ENCODE peak calls at places on chromosomes 1 and 21, in four cellular contexts. O is GM12878, V is H1, H is HepG2. Z is an unnamed sample.
A peak's percentile ranks its signal among the peaks of the same experiment; 100 is the strongest.

GRCh38 chr1:151958959-151959358 is 34.7 kb downstream of the S100A10 start:
- DNase-seq in O (no peak), V (no peak), H (no peak), Z (no peak)

GRCh38 chr1:196078691-196079090 is 529.5 kb downstream of the KCNT2 start:
- DNase-seq in O (no peak), V (no peak), H (no peak), Z (no peak)

GRCh38 chr1:244077473-244078220 is 26.6 kb downstream of the ZBTB18 start:
- DNase-seq in O (no peak), V (no peak), H (no peak), Z (no peak)

GRCh38 chr1:56921486-56921885 is 44.3 kb downstream of the C8B start:
- DNase-seq in O (no peak), V (no peak), H (peak; percentile 19), Z (no peak)

GRCh38 chr1:185860316-185860715 is 126.1 kb downstream of the HMCN1 start:
- DNase-seq in O (no peak), V (no peak), H (no peak), Z (no peak)

GRCh38 chr1:85583355-85584263 is 3.0 kb downstream of the CCN1 start:
- DNase-seq in O (no peak), V (no peak), H (no peak), Z (no peak)

GRCh38 chr1:57623039-57623790 is 199.4 kb upstream of the DAB1 start:
- DNase-seq in O (no peak), V (no peak), H (peak; percentile 3), Z (no peak)

GRCh38 chr1:77832889-77833288 is 53.4 kb downstream of the MIGA1 start:
- DNase-seq in O (no peak), V (no peak), H (no peak), Z (no peak)

GRCh38 chr1:151327903-151328674 is 873 bp upstream of the PI4KB start:
- DNase-seq in O (no peak), V (no peak), H (no peak), Z (no peak)

GRCh38 chr1:109083923-109084322 is 6.6 kb upstream of the TMEM167B start:
- DNase-seq in O (no peak), V (no peak), H (peak; percentile 82), Z (no peak)

GRCh38 chr21:45357436-45358260 is 47.3 kb upstream of the COL18A1 start:
- DNase-seq in O (no peak), V (no peak), H (no peak), Z (no peak)

GRCh38 chr1:148290881-148291280 is 138.8 kb upstream of the NBPF11 start:
- DNase-seq in O (no peak), V (no peak), H (no peak), Z (no peak)

GRCh38 chr21:26320541-26320940 is 150.0 kb upstream of the APP start:
- DNase-seq in O (no peak), V (no peak), H (no peak), Z (no peak)

GRCh38 chr1:16905112-16905855 is 9.5 kb downstream of the RNU1-2 start:
- DNase-seq in O (peak; percentile 74), V (no peak), H (peak; percentile 77), Z (no peak)

GRCh38 chr1:20233394-20233793 is 47.1 kb upstream of the PLA2G2C start:
- DNase-seq in O (no peak), V (no peak), H (peak; percentile 11), Z (no peak)

GRCh38 chr1:64183985-64184440 is 19.4 kb upstream of the UBE2U start:
- DNase-seq in O (no peak), V (no peak), H (no peak), Z (no peak)

GRCh38 chr1:101453844-101454243 is 217.0 kb downstream of the S1PR1 start:
- DNase-seq in O (no peak), V (no peak), H (no peak), Z (no peak)
- TF ChIP-seq ZNF274 in O (no peak), V (no peak), H (no peak), Z (no peak)

GRCh38 chr1:41562328-41562727 is 77.8 kb upstream of the EDN2 start:
- DNase-seq in O (no peak), V (no peak), H (no peak), Z (no peak)

GRCh38 chr1:41558761-41559171 is 74.3 kb upstream of the EDN2 start:
- DNase-seq in O (no peak), V (no peak), H (no peak), Z (no peak)

GRCh38 chr1:41557751-41558455 is 73.4 kb upstream of the EDN2 start:
- DNase-seq in O (no peak), V (no peak), H (no peak), Z (no peak)

GRCh38 chr1:41560496-41560895 is 76.0 kb upstream of the EDN2 start:
- DNase-seq in O (no peak), V (no peak), H (no peak), Z (no peak)

DNA sequence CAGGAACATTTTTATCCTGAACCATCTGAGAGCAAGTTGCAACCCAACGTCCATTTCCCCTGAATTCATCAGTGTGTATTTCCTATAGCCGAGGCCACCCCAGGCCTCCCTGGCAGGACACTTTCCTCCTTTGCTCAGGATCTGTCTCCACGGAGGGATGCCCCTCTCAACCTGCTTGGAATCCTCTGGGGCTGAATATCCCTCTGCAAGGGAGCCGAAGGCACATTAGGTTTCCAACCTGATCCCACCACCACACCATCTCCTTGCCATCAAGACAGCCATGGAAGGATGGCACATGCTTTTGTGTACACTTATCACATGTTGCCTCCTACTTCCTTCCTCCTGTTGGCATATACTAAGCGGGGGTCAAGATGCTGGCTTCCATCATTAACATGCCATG is 74.8 kb upstream of the EDN2 start:
- DNase-seq in O (no peak), V (no peak), H (no peak), Z (no peak)
- TF ChIP-seq SUZ12 in O (no peak), V (no peak), H (no peak), Z (no peak)

GRCh38 chr1:145908653-145909052 is 1.2 kb downstream of the ITGA10 start:
- DNase-seq in O (no peak), V (no peak), H (no peak), Z (no peak)
- H3K4me3 ChIP-seq in O (no peak overlapping the region), V (no peak overlapping the region), H (no peak overlapping the region), Z (no peak overlapping the region)

DNA sequence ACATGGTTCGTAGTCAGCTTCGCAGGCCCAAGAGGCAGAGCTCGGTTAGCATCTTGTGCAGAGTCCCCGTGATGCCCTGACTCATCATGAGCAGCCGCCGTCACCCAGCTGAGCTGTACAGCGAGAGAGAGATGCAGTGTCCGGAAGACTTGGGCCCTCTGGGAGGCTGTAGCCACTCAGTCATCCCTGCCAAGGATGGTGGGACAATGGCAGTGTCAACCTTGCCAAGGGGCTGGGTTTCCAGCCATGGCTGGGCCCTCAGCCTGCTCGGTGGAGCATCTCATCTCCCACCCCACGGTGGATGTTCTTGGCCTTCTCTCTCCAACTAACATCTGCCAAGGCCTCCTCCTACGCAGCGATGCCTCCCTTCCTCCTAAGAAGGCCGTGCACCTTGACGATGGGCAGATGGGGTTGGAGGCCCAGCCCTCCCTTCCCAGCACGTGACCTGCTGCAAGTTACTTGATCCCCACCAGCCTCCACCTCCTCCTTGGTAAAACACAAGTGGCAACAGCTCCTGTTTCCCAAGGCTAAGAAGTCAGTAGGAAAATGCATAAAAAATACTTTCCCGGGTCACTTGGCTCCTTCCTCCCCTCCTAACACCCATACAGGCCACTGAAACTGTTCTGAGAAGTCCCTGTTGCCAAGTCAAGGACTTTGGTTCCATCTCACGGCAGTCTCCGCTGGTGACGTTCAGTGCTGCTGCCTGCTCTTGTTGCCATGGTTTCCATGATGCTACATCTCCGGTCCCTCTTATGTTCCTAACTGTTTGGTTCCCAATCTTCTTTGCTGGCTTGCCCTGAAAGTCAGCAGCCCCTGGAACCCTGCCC is 384.7 kb upstream of the VAMP3 start:
- DNase-seq in O (no peak), V (no peak), H (no peak), Z (no peak)
- TF ChIP-seq ZNF274 in O (no peak), V (no peak), H (no peak), Z (no peak)

GRCh38 chr1:206939841-206940587 is 6.3 kb downstream of the PIGR start:
- DNase-seq in O (no peak), V (no peak), H (no peak), Z (no peak)

GRCh38 chr1:206939131-206939530 is 7.1 kb downstream of the PIGR start:
- DNase-seq in O (no peak), V (no peak), H (no peak), Z (no peak)

GRCh38 chr1:206944703-206945102 is 1.6 kb downstream of the PIGR start:
- DNase-seq in O (no peak), V (no peak), H (no peak), Z (no peak)

GRCh38 chr1:206940588-206940936 is 5.7 kb downstream of the PIGR start:
- DNase-seq in O (no peak), V (no peak), H (no peak), Z (no peak)

GRCh38 chr1:206941766-206942418 is 4.4 kb downstream of the PIGR start:
- DNase-seq in O (no peak), V (no peak), H (no peak), Z (no peak)
- TF ChIP-seq SUZ12 in O (no peak), V (no peak), H (no peak), Z (no peak)

GRCh38 chr1:211520641-211521040 is 28.7 kb upstream of the RD3 start:
- DNase-seq in O (no peak), V (no peak), H (peak; percentile 54), Z (no peak)

GRCh38 chr1:211517006-211517405 is 25.0 kb upstream of the RD3 start:
- DNase-seq in O (no peak), V (no peak), H (peak; percentile 33), Z (no peak)

GRCh38 chr1:211519602-211520001 is 27.6 kb upstream of the RD3 start:
- DNase-seq in O (no peak), V (no peak), H (peak; percentile 90), Z (no peak)

GRCh38 chr1:211521102-211521815 is 29.3 kb upstream of the RD3 start:
- DNase-seq in O (no peak), V (no peak), H (peak; percentile 45), Z (no peak)

DNA sequence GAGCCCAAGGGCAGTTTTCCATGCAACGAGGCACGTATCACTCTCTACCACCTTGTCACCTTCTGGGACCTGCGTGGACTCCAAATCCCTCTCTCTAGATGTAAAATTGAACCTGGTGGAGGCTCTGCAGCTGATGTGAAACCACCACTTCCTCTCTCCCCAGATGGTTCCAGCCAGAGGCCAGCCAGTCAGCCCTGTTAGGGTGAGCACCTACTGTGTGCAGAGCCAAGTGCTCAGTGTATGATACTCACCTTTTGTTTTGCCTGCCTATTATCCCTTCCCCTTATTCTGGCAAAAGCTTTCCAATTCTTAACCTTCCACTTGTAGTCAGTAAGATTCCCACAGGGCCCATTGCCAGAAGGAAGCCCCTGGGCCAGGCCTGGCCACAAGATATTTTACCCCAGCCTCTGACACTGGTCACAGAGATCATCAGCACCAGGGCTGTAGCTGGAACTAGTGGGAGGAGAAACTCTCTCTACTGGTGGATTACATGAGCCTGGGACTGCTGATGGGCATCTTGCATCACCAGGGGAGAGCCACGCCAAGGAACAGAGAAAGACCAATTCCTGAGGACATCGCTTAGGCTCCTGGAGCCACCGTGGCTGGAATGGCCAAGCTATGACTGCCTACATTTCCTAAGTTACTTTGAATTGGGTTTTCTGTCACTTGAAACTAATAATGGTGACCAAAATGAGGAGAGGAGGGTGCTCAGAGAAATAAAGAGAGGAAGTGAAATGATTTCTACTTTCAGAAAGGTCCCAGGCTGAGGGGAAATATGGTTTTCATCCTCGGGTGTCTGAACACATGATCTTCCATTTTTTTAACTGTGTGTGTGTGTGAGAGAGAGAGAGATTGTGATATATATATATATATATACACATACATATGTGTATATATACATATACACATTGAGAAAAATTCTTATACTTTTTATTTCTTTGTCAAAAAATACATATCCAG is 26.6 kb upstream of the RD3 start:
- DNase-seq in O (peak; percentile 75), V (no peak), H (no peak), Z (no peak)
- H3K4me3 ChIP-seq in O (no peak overlapping the region), V (no peak overlapping the region), H (no peak overlapping the region), Z (no peak overlapping the region)

GRCh38 chr1:162605225-162605927 is 26.9 kb upstream of the DDR2 start:
- DNase-seq in O (no peak), V (no peak), H (no peak), Z (no peak)
- TF ChIP-seq ZNF274 in O (no peak), V (no peak), H (no peak), Z (no peak)

Z was measured in NT2/D1.